ENCODE peak calls at places on chromosomes 12 and 14, in eight cellular contexts. J, T, A, Q, B, X, S and I are unnamed samples.

GRCh38 chr12:126383506-126383905 is 1318.3 kb downstream of the AACS start:
- DNase-seq in J (no peak), T (no peak), X (no peak), S (no peak), Q (no peak), A (no peak), B (no peak), I (no peak)

GRCh38 chr12:67430708-67431335 is 161.7 kb downstream of the CAND1 start:
- DNase-seq in S (no peak), J (no peak), Q (no peak), T (no peak), B (no peak), X (no peak), A (no peak), I (no peak)

GRCh38 chr14:52741865-52742264 is 11.9 kb downstream of the STYX start:
- DNase-seq in A (no peak), S (no peak), Q (peak), J (no peak), X (no peak), B (no peak), T (no peak), I (no peak)

GRCh38 chr14:32611752-32612151 is 282.7 kb downstream of the AKAP6 start:
- DNase-seq in B (no peak), Q (no peak), J (no peak), A (no peak), S (no peak), X (no peak), T (no peak), I (no peak)

GRCh38 chr14:44339256-44339655 is 167.8 kb downstream of the FSCB start:
- DNase-seq in B (no peak), J (no peak), Q (no peak), X (no peak), A (no peak), T (no peak), S (no peak), I (no peak)

GRCh38 chr14:55071870-55072640 is 20.6 kb downstream of the MAPK1IP1L start:
- DNase-seq in X (peak), T (no peak), J (no peak), S (no peak), B (peak), Q (peak), A (no peak), I (peak)

GRCh38 chr14:22567437-22567836 is 21.6 kb downstream of the DAD1 start:
- DNase-seq in T (no peak), S (no peak), B (no peak), A (no peak), X (no peak), J (no peak), Q (no peak), I (no peak)

GRCh38 chr12:102528111-102528510 is 47.7 kb upstream of the IGF1 start:
- DNase-seq in B (no peak), S (no peak), Q (no peak), A (no peak), T (no peak), J (no peak), X (no peak), I (no peak)

GRCh38 chr14:73339206-73339605 is 101.9 kb downstream of the PAPLN start:
- DNase-seq in A (no peak), J (no peak), X (no peak), B (no peak), T (no peak), S (no peak), Q (no peak), I (no peak)

GRCh38 chr12:105051981-105052380 is 32.3 kb downstream of the ALDH1L2 start:
- DNase-seq in X (no peak), A (no peak), B (no peak), T (no peak), J (no peak), Q (no peak), S (no peak), I (no peak)

GRCh38 chr12:130961921-130962326 is 8.2 kb downstream of the ADGRD1 start:
- DNase-seq in T (no peak), Q (no peak), B (no peak), S (peak), X (no peak), A (no peak), J (no peak), I (no peak)

GRCh38 chr12:99122959-99123358 is 477.9 kb downstream of the APAF1 start:
- DNase-seq in B (no peak), J (no peak), T (no peak), A (no peak), Q (no peak), S (no peak), X (no peak), I (no peak)

GRCh38 chr12:115712676-115713075 is 564.8 kb downstream of the MED13L start:
- DNase-seq in A (no peak), B (no peak), T (no peak), X (no peak), J (no peak), Q (no peak), S (no peak), I (no peak)

GRCh38 chr14:23864252-23864651 is 89.3 kb upstream of the DHRS4 start:
- DNase-seq in A (no peak), J (no peak), B (no peak), Q (no peak), S (no peak), X (no peak), T (no peak), I (no peak)

GRCh38 chr12:30599631-30600030 is 96.0 kb downstream of the IPO8 start:
- DNase-seq in A (peak), S (peak), T (no peak), B (no peak), X (no peak), J (no peak), Q (no peak), I (no peak)

GRCh38 chr12:104288635-104289258 is 14.8 kb upstream of the EID3 start:
- DNase-seq in J (peak), X (peak), Q (peak), B (no peak), S (peak), A (peak), T (no peak), I (peak)

GRCh38 chr14:102838531-102838930 is 61.3 kb downstream of the TRAF3 start:
- DNase-seq in Q (no peak), T (no peak), B (no peak), A (no peak), S (no peak), X (no peak), J (no peak), I (no peak)

GRCh38 chr12:113165521-113166450 is 16.3 kb downstream of the CFAP73 start:
- DNase-seq in J (no peak), B (no peak), Q (no peak), T (no peak), X (no peak), S (no peak), A (no peak), I (no peak)

GRCh38 chr12:750356-751191 is 1.8 kb upstream of the WNK1 start:
- DNase-seq in J (no peak), X (no peak), T (no peak), A (peak), S (no peak), Q (no peak), B (no peak), I (no peak)

GRCh38 chr14:70601162-70601561 is 707 bp upstream of the MED6 start:
- DNase-seq in Q (no peak), T (no peak), X (no peak), A (no peak), S (no peak), B (no peak), J (no peak), I (no peak)

GRCh38 chr12:21607701-21608100 is 3.1 kb upstream of the GYS2 start:
- DNase-seq in S (no peak), A (peak), J (no peak), Q (no peak), X (no peak), B (peak), T (no peak), I (no peak)